ENCODE peak calls at places on chromosomes 3 and 15, in ten cellular contexts. N, I, R, Z, M, H, T, F, K and V are unnamed samples.

GRCh38 chr3:163490119-163490518 is 1588.2 kb downstream of the SI start:
- DNase-seq in N (peak; percentile 2), I (no peak), R (no peak), Z (peak; percentile 76), M (no peak), H (peak; percentile 21), T (no peak), F (no peak), K (peak; percentile 82), V (peak; percentile 19)

GRCh38 chr15:63089260-63090043 is 32.2 kb upstream of the LACTB start:
- DNase-seq in N (peak; percentile 96), I (peak; percentile 82), R (no peak), Z (peak; percentile 70), M (no peak), H (no peak), T (peak; percentile 97), F (peak; percentile 31), K (no peak), V (no peak)

GRCh38 chr3:7779331-7779730 is 722.3 kb upstream of the LMCD1 start:
- DNase-seq in N (peak; percentile 69), I (no peak), R (no peak), Z (no peak), M (no peak), H (no peak), T (no peak), F (no peak), K (no peak), V (no peak)

GRCh38 chr3:55765906-55766701 is 279.0 kb upstream of the WNT5A start:
- DNase-seq in N (no peak), I (no peak), R (no peak), Z (no peak), M (no peak), H (no peak), T (no peak), F (no peak), K (no peak), V (no peak)

GRCh38 chr3:129441782-129442181 is 1.8 kb downstream of the IFT122 start:
- DNase-seq in N (peak; percentile 62), I (peak; percentile 41), R (no peak), Z (no peak), M (no peak), H (no peak), T (peak; percentile 50), F (no peak), K (no peak), V (peak; percentile 33)

GRCh38 chr3:171825222-171825828 is 15.0 kb upstream of the PLD1 start:
- DNase-seq in N (peak; percentile 84), I (no peak), R (no peak), Z (peak; percentile 6), M (no peak), H (no peak), T (peak; percentile 96), F (no peak), K (no peak), V (no peak)

GRCh38 chr3:131995936-131996335 is 38.9 kb downstream of the CPNE4 start:
- DNase-seq in N (peak; percentile 35), I (no peak), R (no peak), Z (no peak), M (no peak), H (no peak), T (no peak), F (no peak), K (no peak), V (no peak)

GRCh38 chr15:65312400-65312916 is 8.0 kb downstream of the RNU5B-1 start:
- DNase-seq in N (no peak), I (peak; percentile 77), R (peak; percentile 51), Z (no peak), M (peak; percentile 15), H (no peak), T (no peak), F (no peak), K (no peak), V (no peak)

DNA sequence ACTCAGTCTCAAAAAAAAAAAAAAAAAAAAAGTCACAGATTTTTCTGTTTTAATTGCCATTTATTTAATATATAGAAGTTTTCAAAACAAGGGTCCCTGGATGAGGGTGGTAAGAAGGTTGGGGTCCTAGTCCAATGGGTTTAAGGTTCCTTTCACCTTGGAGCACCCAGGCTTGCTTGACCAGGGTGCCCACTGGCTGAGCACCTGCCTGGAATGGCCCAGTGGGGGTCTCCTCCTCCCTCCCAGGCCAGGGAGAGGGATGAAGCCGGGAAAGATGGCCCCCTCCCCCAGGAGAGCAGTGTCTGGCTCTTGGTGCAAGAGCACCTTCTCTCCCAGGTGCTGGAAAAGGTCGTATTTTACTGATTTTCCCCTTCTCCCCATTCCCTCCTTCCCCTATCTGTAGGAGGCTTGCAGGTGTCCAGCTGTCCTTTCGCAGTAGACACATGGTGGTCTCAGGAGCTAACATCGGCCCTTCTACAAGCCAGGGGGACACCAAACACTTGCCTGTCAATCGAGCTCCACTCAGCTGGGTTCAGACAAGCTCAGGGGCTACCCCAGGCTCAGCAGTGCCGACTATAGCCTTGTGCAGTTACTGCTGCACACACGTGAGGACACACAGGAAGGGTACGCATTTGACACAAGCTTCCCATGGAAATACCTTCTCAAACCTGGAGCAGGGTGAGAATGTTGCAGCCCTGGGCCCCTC is 112.3 kb upstream of the KLF13 start:
- DNase-seq in N (no peak), I (no peak), R (no peak), Z (no peak), M (no peak), H (peak; percentile 56), T (no peak), F (no peak), K (no peak), V (no peak)
- H3K27ac ChIP-seq in N (no peak overlapping the region), I (no peak overlapping the region), R (no peak overlapping the region), Z (no peak overlapping the region), M (peak overlapping the region; percentile 99), H (peak overlapping the region; percentile 17), T (no peak overlapping the region), F (no peak overlapping the region), K (no peak overlapping the region), V (no peak overlapping the region)

DNA sequence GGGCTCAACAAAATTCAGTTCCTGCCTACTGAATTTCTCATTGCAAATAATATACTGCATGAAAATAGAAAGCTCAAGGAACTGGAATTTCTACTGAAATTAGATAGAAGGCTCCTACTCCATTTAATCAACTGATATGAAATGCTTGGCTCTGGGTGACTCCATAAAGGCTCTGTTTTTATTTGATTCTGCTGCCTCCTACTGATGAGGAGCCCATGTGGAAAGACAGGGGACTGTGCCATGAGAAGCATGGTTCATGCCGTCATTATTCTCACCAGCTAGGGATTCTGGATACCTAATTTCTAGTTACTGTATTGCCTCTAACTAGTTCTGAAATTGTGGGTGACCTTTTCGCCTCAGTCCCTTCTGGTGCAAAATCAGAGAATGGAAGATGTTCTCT is 366.2 kb upstream of the DPH6 start:
- DNase-seq in N (peak; percentile 6), I (peak; percentile 16), R (no peak), Z (peak; percentile 17), M (no peak), H (no peak), T (peak; percentile 13), F (no peak), K (no peak), V (no peak)
- TF ChIP-seq CTCF in N (peak; percentile 35), I (peak; percentile 35), R (no peak), Z (peak; percentile 32), M (no peak), H (no peak), T (no peak), F (peak; percentile 7), K (peak; percentile 8), V (no peak)

DNA sequence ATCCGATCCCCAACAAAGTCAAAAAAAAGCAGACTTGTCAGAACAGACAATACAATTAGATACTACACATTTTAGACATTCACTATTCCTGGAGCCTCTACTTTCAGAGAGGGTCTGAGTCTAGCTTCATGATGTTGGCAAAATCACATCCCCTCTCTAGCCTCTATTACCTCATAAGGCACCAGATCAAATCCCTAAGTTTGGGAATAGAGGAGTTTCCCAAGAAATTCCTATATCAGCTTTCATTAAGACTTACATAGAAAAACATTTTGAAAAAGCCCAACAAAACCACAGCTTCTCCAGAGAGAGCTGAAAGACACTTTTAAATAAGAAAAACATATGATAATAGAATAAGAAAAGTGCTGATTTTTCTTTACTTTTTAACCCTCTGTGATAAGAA is 4.5 kb downstream of the TBC1D2B start:
- DNase-seq in N (no peak), I (no peak), R (no peak), Z (no peak), M (no peak), H (no peak), T (no peak), F (no peak), K (no peak), V (no peak)
- H3K27ac ChIP-seq in N (peak overlapping the region; percentile 62), I (peak overlapping the region; percentile 31), R (peak overlapping the region; percentile 95), Z (peak overlapping the region; percentile 64), M (peak overlapping the region; percentile 75), H (no peak overlapping the region), T (no peak overlapping the region), F (peak overlapping the region; percentile 50), K (no peak overlapping the region), V (peak overlapping the region; percentile 69)

GRCh38 chr3:170417090-170417489 is 1.6 kb upstream of the CLDN11 start:
- DNase-seq in N (no peak), I (no peak), R (no peak), Z (no peak), M (no peak), H (no peak), T (no peak), F (no peak), K (no peak), V (no peak)

GRCh38 chr3:170420307-170420821 is 1.7 kb downstream of the CLDN11 start:
- DNase-seq in N (peak; percentile 54), I (no peak), R (peak; percentile 55), Z (peak; percentile 68), M (no peak), H (no peak), T (peak; percentile 47), F (no peak), K (peak; percentile 50), V (no peak)

GRCh38 chr3:170419301-170420087 is 826 bp downstream of the CLDN11 start:
- DNase-seq in N (peak; percentile 54), I (peak; percentile 32), R (peak; percentile 69), Z (peak; percentile 74), M (no peak), H (no peak), T (peak; percentile 41), F (peak; percentile 23), K (peak; percentile 76), V (no peak)

GRCh38 chr3:170421147-170421641 is 2.5 kb downstream of the CLDN11 start:
- DNase-seq in N (peak; percentile 50), I (peak; percentile 27), R (peak; percentile 56), Z (no peak), M (no peak), H (no peak), T (peak; percentile 44), F (peak; percentile 21), K (peak; percentile 20), V (no peak)

DNA sequence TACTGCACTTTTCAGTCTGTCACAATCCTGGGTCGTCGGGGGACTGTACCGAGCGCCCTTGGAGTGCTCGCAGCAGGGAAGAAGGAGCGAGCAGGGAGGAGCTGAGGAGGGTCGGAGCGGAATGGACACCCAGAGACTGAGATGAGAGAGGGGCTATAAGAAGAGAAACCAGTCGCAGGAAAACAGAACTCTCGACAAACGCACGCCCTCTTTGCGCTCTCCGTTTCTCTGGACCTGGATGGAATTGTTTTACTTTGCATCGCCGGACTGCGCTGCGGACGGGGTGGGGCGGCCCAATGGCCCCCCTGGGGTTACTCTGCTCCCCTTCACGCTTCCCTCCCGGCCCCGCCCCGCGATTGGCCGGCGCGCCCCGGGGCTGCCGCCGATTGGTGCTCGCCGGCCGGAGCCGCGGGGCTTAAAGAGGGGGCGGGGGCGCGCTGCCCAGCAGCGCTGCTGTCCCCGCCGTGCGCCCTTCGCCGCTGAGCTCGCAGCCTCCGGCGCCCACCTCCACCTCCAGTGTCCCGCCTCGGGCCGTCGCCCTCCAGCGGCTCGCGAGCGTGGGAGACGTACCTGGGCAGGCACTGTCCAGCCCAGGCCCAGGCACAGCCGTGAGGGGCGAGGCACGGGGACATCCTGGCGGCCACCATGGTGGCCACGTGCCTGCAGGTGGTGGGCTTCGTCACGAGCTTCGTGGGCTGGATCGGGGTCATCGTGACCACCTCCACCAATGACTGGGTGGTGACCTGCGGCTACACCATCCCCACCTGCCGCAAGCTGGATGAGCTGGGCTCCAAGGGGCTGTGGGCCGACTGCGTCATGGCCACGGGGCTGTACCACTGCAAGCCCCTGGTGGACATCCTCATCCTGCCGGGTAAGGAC is at the start of gene CLDN11:
- DNase-seq in N (peak; percentile 63), I (peak; percentile 91), R (peak; percentile 88), Z (peak; percentile 83), M (no peak), H (no peak), T (peak; percentile 75), F (peak; percentile 53), K (peak; percentile 85), V (no peak)
- TF ChIP-seq CTCF in N (no peak), I (no peak), R (peak; percentile 25), Z (peak; percentile 34), M (no peak), H (no peak), T (peak; percentile 17), F (no peak), K (peak; percentile 37), V (peak; percentile 1)